ENCODE peak calls at places on chromosomes 5 and 9, in six cellular contexts. S is adrenal gland, J is endothelial cell of umbilical vein, O is breast epithelium, V is ovary, W is stomach. N is an unnamed sample. For H3K36me3 and H3K4me1, the result is how much of the 10 kb centered on the place peaks cover.

GRCh38 chr9:73269430-73270101 is 117.9 kb downstream of the ANXA1 start:
- DNase-seq in S (no peak), J (peak), O (no peak), V (no peak), W (no peak), N (no peak)

GRCh38 chr5:78887384-78888118 is 97.6 kb downstream of the ARSB start:
- DNase-seq in S (no peak), J (no peak), O (no peak), V (no peak), W (no peak), N (no peak)

GRCh38 chr5:172939561-172939960 is 19.7 kb upstream of the RPL26L1 start:
- DNase-seq in S (peak), J (no peak), O (no peak), V (no peak), W (no peak), N (no peak)

GRCh38 chr9:104776787-104777186 is 12.9 kb downstream of the NIPSNAP3B start:
- DNase-seq in S (no peak), J (no peak), O (no peak), V (no peak), W (no peak), N (no peak)

GRCh38 chr5:81302596-81302995 is 1.2 kb downstream of the ZCCHC9 start:
- DNase-seq in S (no peak), J (no peak), O (no peak), V (no peak), W (no peak), N (no peak)

GRCh38 chr9:131641618-131642495 is 96.5 kb downstream of the PRRT1B start:
- DNase-seq in S (no peak), J (no peak), O (peak), V (no peak), W (no peak), N (no peak)

GRCh38 chr5:156367602-156368001 is 40.6 kb downstream of the SGCD start:
- DNase-seq in S (peak), J (no peak), O (no peak), V (no peak), W (no peak), N (peak)

GRCh38 chr9:89168901-89169813 is 9.5 kb downstream of the SHC3 start:
- DNase-seq in S (no peak), J (no peak), O (no peak), V (no peak), W (no peak), N (no peak)

GRCh38 chr9:132644251-132644650 is 25.5 kb downstream of the DDX31 start:
- DNase-seq in S (no peak), J (no peak), O (no peak), V (no peak), W (no peak), N (no peak)
- H3K36me3 ChIP-seq in S (half or more), J (under half), O (under half), V (under half), W (half or more), N (under half)

DNA sequence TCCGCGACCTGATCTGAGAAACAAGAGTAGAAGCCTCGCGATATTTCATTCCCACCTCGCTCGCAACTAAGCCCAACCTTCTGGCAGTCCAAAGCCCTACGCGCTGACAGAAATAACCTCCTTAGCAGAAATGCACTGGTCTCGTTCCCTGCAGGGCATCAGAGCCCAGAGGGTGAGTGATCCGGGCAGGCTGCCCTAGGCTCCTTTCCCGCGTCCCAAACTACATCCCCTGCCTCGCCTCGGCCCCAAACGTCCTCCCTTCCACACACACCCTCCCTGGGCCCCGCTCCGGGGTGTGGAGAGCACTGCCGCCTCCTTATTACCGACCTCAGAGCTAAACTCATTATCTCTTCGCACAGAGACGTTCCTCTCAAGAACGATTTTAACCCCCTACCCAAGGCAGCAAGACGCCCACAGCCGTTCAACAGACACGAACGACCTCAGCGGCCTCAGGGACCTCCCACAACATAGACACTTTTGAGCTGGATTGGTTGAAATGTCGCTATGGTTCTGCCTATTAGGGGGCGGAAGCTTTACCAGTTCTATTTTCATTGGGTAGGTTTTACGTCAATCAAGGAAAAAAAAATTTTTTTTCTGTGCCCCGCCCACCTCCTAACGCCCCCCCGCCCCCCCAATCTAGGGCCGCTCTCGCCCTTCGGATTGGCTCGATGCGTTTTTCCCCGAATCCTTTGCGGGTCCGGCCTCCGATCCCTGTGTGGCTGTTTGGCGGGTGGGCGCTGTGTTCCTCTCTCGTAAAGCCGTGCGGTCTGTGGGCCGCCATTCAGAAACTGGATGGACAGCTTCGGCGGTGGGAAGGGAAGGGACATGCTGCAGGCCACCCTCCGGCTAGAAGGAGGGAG is at the start of gene CETN3:
- DNase-seq in S (peak), J (peak), O (peak), V (peak), W (peak), N (peak)
- TF ChIP-seq POLR2A in S (peak), J (peak), O (peak), V (peak), W (no peak), N (peak)

DNA sequence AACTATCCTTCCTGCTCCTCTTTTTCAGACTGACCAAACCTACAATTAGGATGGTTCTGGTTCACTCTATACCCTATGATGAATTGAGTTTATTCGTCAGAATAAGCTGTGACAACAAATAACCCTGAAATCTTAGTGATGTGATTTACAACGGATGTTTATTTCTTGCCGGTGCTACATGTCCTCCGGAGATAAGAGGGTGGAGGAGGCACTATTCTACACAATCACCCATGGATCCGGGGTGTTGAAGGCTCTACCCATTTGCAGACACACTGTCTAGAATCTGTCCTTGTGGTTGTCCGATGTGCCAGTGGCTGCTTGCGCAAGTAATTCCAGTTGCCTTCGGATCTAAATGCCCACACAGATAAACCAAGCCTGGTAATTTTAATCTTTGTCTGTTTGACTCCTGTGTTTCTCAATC is 44.7 kb downstream of the CDC14B start:
- DNase-seq in S (no peak), J (no peak), O (no peak), V (no peak), W (no peak), N (no peak)
- H3K4me1 ChIP-seq in S (under half), J (under half), O (under half), V (under half), W (under half), N (under half)

GRCh38 chr9:137180491-137180890 is 7.9 kb downstream of the ANAPC2 start:
- DNase-seq in S (no peak), J (no peak), O (no peak), V (no peak), W (no peak), N (no peak)

GRCh38 chr9:137176302-137177182 is 4.7 kb upstream of the TMEM210 start:
- DNase-seq in S (no peak), J (peak), O (no peak), V (no peak), W (peak), N (no peak)

GRCh38 chr9:137179761-137180160 is 7.9 kb upstream of the TMEM210 start:
- DNase-seq in S (no peak), J (no peak), O (no peak), V (no peak), W (no peak), N (no peak)

GRCh38 chr9:137178201-137178938 is 6.5 kb upstream of the TMEM210 start:
- DNase-seq in S (no peak), J (no peak), O (no peak), V (no peak), W (no peak), N (no peak)

GRCh38 chr9:137178939-137179630 is 7.2 kb upstream of the TMEM210 start:
- DNase-seq in S (no peak), J (no peak), O (no peak), V (no peak), W (no peak), N (no peak)
- H3K36me3 ChIP-seq in S (under half), J (under half), O (under half), V (under half), W (half or more), N (half or more)

GRCh38 chr9:113461943-113462342 is 1.6 kb upstream of the RGS3 start:
- DNase-seq in S (peak), J (no peak), O (no peak), V (no peak), W (no peak), N (no peak)

GRCh38 chr9:113464286-113464660 is 746 bp downstream of the RGS3 start:
- DNase-seq in S (no peak), J (no peak), O (no peak), V (no peak), W (no peak), N (no peak)

GRCh38 chr9:113464672-113465271 is 1.2 kb downstream of the RGS3 start:
- DNase-seq in S (peak), J (no peak), O (no peak), V (no peak), W (no peak), N (no peak)

GRCh38 chr9:113462781-113463286 is 693 bp upstream of the RGS3 start:
- DNase-seq in S (peak), J (no peak), O (no peak), V (no peak), W (no peak), N (no peak)

DNA sequence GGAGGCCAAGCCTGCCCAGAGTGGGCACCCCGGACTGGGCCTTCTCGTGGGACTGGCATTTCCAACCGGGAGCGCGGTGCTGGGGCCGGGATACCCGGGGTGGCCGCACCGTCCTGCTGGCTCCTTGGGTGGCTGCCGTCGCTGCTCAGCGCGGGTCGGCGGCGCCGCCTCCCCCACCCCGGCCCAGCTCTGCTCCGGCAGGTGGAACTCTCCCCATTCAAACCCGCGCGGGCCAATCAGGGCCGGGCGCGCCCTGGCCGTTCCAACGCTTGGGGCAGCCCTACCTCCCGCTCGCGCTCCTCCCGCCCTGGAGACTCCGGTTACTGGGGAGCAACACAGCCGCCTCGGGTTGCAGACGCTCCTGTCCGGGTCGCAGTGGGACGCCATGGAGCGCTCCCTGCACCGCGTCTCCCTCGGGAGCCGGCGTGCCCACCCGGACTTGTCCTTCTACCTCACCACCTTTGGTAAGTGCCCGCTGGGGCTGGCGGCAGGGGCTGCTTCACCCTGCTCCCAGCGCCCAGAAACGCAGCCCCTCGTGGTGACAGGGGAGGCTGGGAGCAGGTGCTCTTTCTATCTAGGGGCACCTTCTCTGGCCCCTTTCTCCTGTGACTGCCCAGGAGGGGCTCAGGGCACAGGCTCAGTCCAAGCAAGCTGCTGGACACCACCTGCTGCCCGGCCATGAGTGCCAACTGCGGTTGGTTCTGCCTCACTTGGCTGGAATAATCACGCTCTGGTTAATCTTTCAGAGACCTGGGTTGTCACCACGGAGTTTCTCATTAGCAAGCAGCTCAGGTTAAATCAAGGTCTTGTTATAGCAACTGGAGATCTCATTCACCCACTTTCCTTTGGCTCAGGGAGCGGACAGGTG is at the start of gene RGS3:
- DNase-seq in S (peak), J (peak), O (no peak), V (peak), W (peak), N (peak)
- TF ChIP-seq POLR2A in S (peak), J (no peak), O (no peak), V (no peak), W (no peak), N (peak)

GRCh38 chr9:136329636-136330405 is 2.5 kb downstream of the GPSM1 start:
- DNase-seq in S (no peak), J (no peak), O (no peak), V (no peak), W (no peak), N (no peak)
- H3K4me1 ChIP-seq in S (under half), J (under half), O (under half), V (under half), W (under half), N (under half)

DNA sequence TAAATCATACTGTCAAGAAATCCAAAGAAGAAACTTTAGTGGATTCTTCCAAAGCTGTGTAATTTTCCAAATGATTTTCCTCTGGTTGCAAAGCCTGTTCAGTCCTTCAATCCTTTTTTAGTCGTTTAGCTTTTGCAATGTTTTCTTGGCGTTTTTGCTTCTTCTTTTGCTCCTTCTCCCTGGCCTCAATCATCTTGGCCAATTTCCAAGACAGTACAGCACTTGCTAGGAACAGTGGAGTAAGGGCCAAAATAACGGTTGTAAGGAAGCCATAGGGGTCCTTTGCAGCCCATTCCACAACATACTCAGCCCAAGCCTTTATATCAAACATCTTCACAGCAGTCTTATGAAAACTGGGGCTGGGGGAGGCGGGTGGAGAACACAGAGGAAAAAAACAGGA is 2.4 kb downstream of the SMIM15 start:
- DNase-seq in S (no peak), J (no peak), O (no peak), V (no peak), W (no peak), N (no peak)
- H3K36me3 ChIP-seq in S (under half), J (under half), O (under half), V (under half), W (under half), N (under half)

DNA sequence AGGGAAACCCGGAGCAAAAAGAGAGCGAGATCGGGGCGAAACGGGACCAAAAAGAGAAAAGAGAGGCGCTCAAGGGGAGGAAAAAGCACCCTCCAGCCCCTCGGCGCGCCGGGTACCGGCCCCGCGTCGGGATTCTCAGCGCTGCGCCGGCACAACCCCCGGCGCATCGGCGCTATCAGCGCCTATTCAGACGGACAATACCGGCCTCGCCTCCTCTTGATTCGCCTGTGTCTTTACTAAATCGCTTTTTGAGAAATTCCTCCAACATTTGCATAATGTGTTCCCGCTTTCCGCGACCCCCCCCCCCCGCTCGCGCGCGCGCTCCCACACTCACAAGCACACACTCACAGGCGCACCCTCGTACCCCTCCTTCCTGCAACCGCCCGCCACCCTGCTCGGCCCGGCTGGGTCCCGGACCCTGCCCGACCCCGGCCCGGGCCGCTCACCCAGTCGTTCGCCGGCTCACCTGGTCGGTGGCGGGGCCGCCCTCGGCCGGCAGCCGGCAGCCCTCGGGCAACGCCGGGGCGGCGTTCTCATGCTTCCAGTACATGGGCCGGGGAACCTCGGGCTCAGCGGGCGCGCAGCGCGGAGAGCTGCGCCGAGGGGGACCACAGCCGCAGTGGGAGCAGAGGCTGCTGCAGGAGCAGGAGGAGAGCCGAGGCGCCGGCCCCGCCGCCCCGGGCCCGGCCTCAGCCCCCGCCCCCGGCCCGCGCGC is 409 bp downstream of the LHX6 start:
- DNase-seq in S (no peak), J (no peak), O (no peak), V (no peak), W (no peak), N (no peak)
- TF ChIP-seq POLR2A in S (no peak), J (no peak), O (no peak), V (no peak), W (no peak), N (no peak)